ENCODE peak calls at places on chromosomes 7 and 10, in eight cellular contexts. One of them, this sample, is unnamed.

GRCh38 chr7:9863542-9863941 is 1110.1 kb upstream of the PHF14 start:
- DNase-seq in choroid plexus epithelial cell: no peak
- DNase-seq in lower lobe of right lung: no peak
- DNase-seq in lung: no peak
- DNase-seq in fibroblast of the aortic adventitia: no peak
- DNase-seq in gastrocnemius medialis: no peak
- DNase-seq in CD4-positive, alpha-beta T cell: no peak
- DNase-seq in tibial nerve: no peak
- DNase-seq in this sample: no peak

GRCh38 chr10:113047605-113047962 is 97.5 kb downstream of the TCF7L2 start:
- DNase-seq in lower lobe of right lung: no peak
- DNase-seq in CD4-positive, alpha-beta T cell: no peak
- DNase-seq in tibial nerve: no peak
- DNase-seq in gastrocnemius medialis: no peak
- DNase-seq in lung: peak; percentile 53
- DNase-seq in fibroblast of the aortic adventitia: peak; percentile 81
- DNase-seq in choroid plexus epithelial cell: peak; percentile 66
- DNase-seq in this sample: no peak

GRCh38 chr7:139635521-139636240 is 112.2 kb downstream of the CLEC2L start:
- DNase-seq in gastrocnemius medialis: no peak
- DNase-seq in tibial nerve: no peak
- DNase-seq in lower lobe of right lung: no peak
- DNase-seq in lung: no peak
- DNase-seq in choroid plexus epithelial cell: no peak
- DNase-seq in CD4-positive, alpha-beta T cell: peak; percentile 50
- DNase-seq in fibroblast of the aortic adventitia: no peak
- DNase-seq in this sample: no peak

GRCh38 chr7:18496336-18496700 is 769 bp downstream of the HDAC9 start:
- DNase-seq in fibroblast of the aortic adventitia: no peak
- DNase-seq in tibial nerve: no peak
- DNase-seq in gastrocnemius medialis: no peak
- DNase-seq in choroid plexus epithelial cell: peak; percentile 11
- DNase-seq in lung: no peak
- DNase-seq in lower lobe of right lung: no peak
- DNase-seq in CD4-positive, alpha-beta T cell: no peak
- DNase-seq in this sample: no peak

GRCh38 chr10:134743-135600 is at the start of gene ZMYND11:
- DNase-seq in fibroblast of the aortic adventitia: peak; percentile 39
- DNase-seq in gastrocnemius medialis: peak; percentile 59
- DNase-seq in lower lobe of right lung: peak; percentile 76
- DNase-seq in CD4-positive, alpha-beta T cell: peak; percentile 51
- DNase-seq in tibial nerve: peak; percentile 40
- DNase-seq in lung: peak; percentile 65
- DNase-seq in choroid plexus epithelial cell: peak; percentile 64
- DNase-seq in this sample: no peak

GRCh38 chr10:127315888-127316287 is 119.5 kb upstream of the INSYN2A start:
- DNase-seq in fibroblast of the aortic adventitia: no peak
- DNase-seq in tibial nerve: no peak
- DNase-seq in gastrocnemius medialis: no peak
- DNase-seq in CD4-positive, alpha-beta T cell: no peak
- DNase-seq in choroid plexus epithelial cell: no peak
- DNase-seq in lung: no peak
- DNase-seq in lower lobe of right lung: no peak
- DNase-seq in this sample: no peak

GRCh38 chr7:101582971-101583370 is 46.1 kb downstream of the MYL10 start:
- DNase-seq in gastrocnemius medialis: no peak
- DNase-seq in lower lobe of right lung: no peak
- DNase-seq in CD4-positive, alpha-beta T cell: no peak
- DNase-seq in fibroblast of the aortic adventitia: no peak
- DNase-seq in tibial nerve: no peak
- DNase-seq in choroid plexus epithelial cell: no peak
- DNase-seq in lung: no peak
- DNase-seq in this sample: no peak

GRCh38 chr7:2175091-2175490 is 57.7 kb downstream of the MAD1L1 start:
- DNase-seq in tibial nerve: no peak
- DNase-seq in CD4-positive, alpha-beta T cell: no peak
- DNase-seq in gastrocnemius medialis: peak; percentile 61
- DNase-seq in choroid plexus epithelial cell: no peak
- DNase-seq in fibroblast of the aortic adventitia: no peak
- DNase-seq in lung: no peak
- DNase-seq in lower lobe of right lung: no peak
- DNase-seq in this sample: no peak

GRCh38 chr7:55518836-55519235 is 53.5 kb downstream of the VOPP1 start:
- DNase-seq in CD4-positive, alpha-beta T cell: no peak
- DNase-seq in tibial nerve: no peak
- DNase-seq in fibroblast of the aortic adventitia: no peak
- DNase-seq in lower lobe of right lung: no peak
- DNase-seq in choroid plexus epithelial cell: no peak
- DNase-seq in gastrocnemius medialis: no peak
- DNase-seq in lung: no peak
- DNase-seq in this sample: no peak

GRCh38 chr7:55522268-55522902 is 49.9 kb downstream of the VOPP1 start:
- DNase-seq in CD4-positive, alpha-beta T cell: no peak
- DNase-seq in gastrocnemius medialis: peak; percentile 62
- DNase-seq in lower lobe of right lung: no peak
- DNase-seq in lung: no peak
- DNase-seq in choroid plexus epithelial cell: no peak
- DNase-seq in fibroblast of the aortic adventitia: no peak
- DNase-seq in tibial nerve: no peak
- DNase-seq in this sample: no peak

GRCh38 chr7:55523366-55523765 is 48.9 kb downstream of the VOPP1 start:
- DNase-seq in lung: no peak
- DNase-seq in choroid plexus epithelial cell: no peak
- DNase-seq in fibroblast of the aortic adventitia: peak; percentile 38
- DNase-seq in gastrocnemius medialis: no peak
- DNase-seq in CD4-positive, alpha-beta T cell: no peak
- DNase-seq in lower lobe of right lung: no peak
- DNase-seq in tibial nerve: no peak
- DNase-seq in this sample: no peak

GRCh38 chr7:55520426-55521140 is 51.7 kb downstream of the VOPP1 start:
- DNase-seq in tibial nerve: no peak
- DNase-seq in fibroblast of the aortic adventitia: no peak
- DNase-seq in choroid plexus epithelial cell: no peak
- DNase-seq in lung: no peak
- DNase-seq in CD4-positive, alpha-beta T cell: no peak
- DNase-seq in lower lobe of right lung: no peak
- DNase-seq in gastrocnemius medialis: no peak
- DNase-seq in this sample: no peak

GRCh38 chr7:55521543-55522267 is 50.6 kb downstream of the VOPP1 start:
- DNase-seq in gastrocnemius medialis: no peak
- DNase-seq in choroid plexus epithelial cell: no peak
- DNase-seq in lung: no peak
- DNase-seq in tibial nerve: no peak
- DNase-seq in CD4-positive, alpha-beta T cell: no peak
- DNase-seq in fibroblast of the aortic adventitia: no peak
- DNase-seq in lower lobe of right lung: no peak
- DNase-seq in this sample: no peak
- TF ChIP-seq CTCF in gastrocnemius medialis: no peak
- TF ChIP-seq CTCF in choroid plexus epithelial cell: no peak
- TF ChIP-seq CTCF in lung: no peak
- TF ChIP-seq CTCF in tibial nerve: no peak
- TF ChIP-seq CTCF in CD4-positive, alpha-beta T cell: no peak
- TF ChIP-seq CTCF in fibroblast of the aortic adventitia: no peak
- TF ChIP-seq CTCF in lower lobe of right lung: no peak
- TF ChIP-seq CTCF in this sample: no peak

GRCh38 chr7:87505557-87506242 is 30.2 kb upstream of the ABCB4 start:
- DNase-seq in fibroblast of the aortic adventitia: no peak
- DNase-seq in tibial nerve: no peak
- DNase-seq in choroid plexus epithelial cell: no peak
- DNase-seq in CD4-positive, alpha-beta T cell: no peak
- DNase-seq in lung: no peak
- DNase-seq in gastrocnemius medialis: no peak
- DNase-seq in lower lobe of right lung: no peak
- DNase-seq in this sample: no peak

GRCh38 chr7:87510430-87510875 is 35.0 kb upstream of the ABCB4 start:
- DNase-seq in choroid plexus epithelial cell: no peak
- DNase-seq in CD4-positive, alpha-beta T cell: no peak
- DNase-seq in fibroblast of the aortic adventitia: no peak
- DNase-seq in lung: no peak
- DNase-seq in tibial nerve: no peak
- DNase-seq in gastrocnemius medialis: no peak
- DNase-seq in lower lobe of right lung: no peak
- DNase-seq in this sample: no peak

GRCh38 chr7:87506243-87507180 is 31.0 kb upstream of the ABCB4 start:
- DNase-seq in gastrocnemius medialis: no peak
- DNase-seq in lower lobe of right lung: no peak
- DNase-seq in CD4-positive, alpha-beta T cell: no peak
- DNase-seq in tibial nerve: no peak
- DNase-seq in fibroblast of the aortic adventitia: peak; percentile 31
- DNase-seq in choroid plexus epithelial cell: peak; percentile 54
- DNase-seq in lung: no peak
- DNase-seq in this sample: no peak

GRCh38 chr7:87505122-87505521 is 29.6 kb upstream of the ABCB4 start:
- DNase-seq in gastrocnemius medialis: no peak
- DNase-seq in fibroblast of the aortic adventitia: no peak
- DNase-seq in lung: no peak
- DNase-seq in lower lobe of right lung: no peak
- DNase-seq in tibial nerve: no peak
- DNase-seq in CD4-positive, alpha-beta T cell: no peak
- DNase-seq in choroid plexus epithelial cell: no peak
- DNase-seq in this sample: no peak

GRCh38 chr7:87507446-87507845 is 32.0 kb upstream of the ABCB4 start:
- DNase-seq in tibial nerve: no peak
- DNase-seq in lower lobe of right lung: no peak
- DNase-seq in choroid plexus epithelial cell: peak; percentile 5
- DNase-seq in gastrocnemius medialis: no peak
- DNase-seq in lung: no peak
- DNase-seq in fibroblast of the aortic adventitia: no peak
- DNase-seq in CD4-positive, alpha-beta T cell: no peak
- DNase-seq in this sample: no peak
- TF ChIP-seq CTCF in tibial nerve: no peak
- TF ChIP-seq CTCF in lower lobe of right lung: no peak
- TF ChIP-seq CTCF in choroid plexus epithelial cell: peak; percentile 19
- TF ChIP-seq CTCF in gastrocnemius medialis: no peak
- TF ChIP-seq CTCF in lung: no peak
- TF ChIP-seq CTCF in fibroblast of the aortic adventitia: no peak
- TF ChIP-seq CTCF in CD4-positive, alpha-beta T cell: no peak
- TF ChIP-seq CTCF in this sample: no peak

DNA sequence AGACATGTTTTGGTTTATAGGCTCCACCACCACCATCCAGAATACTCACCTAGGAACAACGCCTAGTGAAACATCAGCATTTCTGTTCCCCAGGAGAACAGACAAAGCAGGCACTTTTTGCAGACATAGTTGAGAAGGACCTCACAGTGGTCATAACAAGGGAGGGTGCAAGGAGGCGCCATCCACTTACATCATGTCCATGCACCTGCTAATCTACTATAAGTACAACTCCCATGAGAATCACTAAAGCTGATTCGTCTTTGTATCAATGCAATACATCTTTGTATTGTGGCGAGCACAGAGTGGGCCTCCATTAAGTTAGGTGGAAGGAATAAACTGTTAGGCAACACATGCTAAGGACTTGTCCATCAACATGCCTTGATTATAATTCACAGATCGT is 207.1 kb downstream of the KCNMA1 start:
- DNase-seq in CD4-positive, alpha-beta T cell: no peak
- DNase-seq in fibroblast of the aortic adventitia: no peak
- DNase-seq in tibial nerve: no peak
- DNase-seq in lung: no peak
- DNase-seq in lower lobe of right lung: no peak
- DNase-seq in gastrocnemius medialis: no peak
- DNase-seq in choroid plexus epithelial cell: no peak
- DNase-seq in this sample: no peak
- TF ChIP-seq CTCF in CD4-positive, alpha-beta T cell: no peak
- TF ChIP-seq CTCF in fibroblast of the aortic adventitia: no peak
- TF ChIP-seq CTCF in tibial nerve: no peak
- TF ChIP-seq CTCF in lung: no peak
- TF ChIP-seq CTCF in lower lobe of right lung: no peak
- TF ChIP-seq CTCF in gastrocnemius medialis: no peak
- TF ChIP-seq CTCF in choroid plexus epithelial cell: no peak
- TF ChIP-seq CTCF in this sample: no peak

GRCh38 chr10:25682203-25682950 is 251.7 kb upstream of the MYO3A start:
- DNase-seq in gastrocnemius medialis: peak; percentile 17
- DNase-seq in tibial nerve: no peak
- DNase-seq in choroid plexus epithelial cell: peak; percentile 83
- DNase-seq in fibroblast of the aortic adventitia: peak; percentile 52
- DNase-seq in CD4-positive, alpha-beta T cell: no peak
- DNase-seq in lung: no peak
- DNase-seq in lower lobe of right lung: no peak
- DNase-seq in this sample: no peak
- TF ChIP-seq CTCF in gastrocnemius medialis: no peak
- TF ChIP-seq CTCF in tibial nerve: peak; percentile 19
- TF ChIP-seq CTCF in choroid plexus epithelial cell: peak; percentile 94
- TF ChIP-seq CTCF in fibroblast of the aortic adventitia: peak; percentile 81
- TF ChIP-seq CTCF in CD4-positive, alpha-beta T cell: no peak
- TF ChIP-seq CTCF in lung: no peak
- TF ChIP-seq CTCF in lower lobe of right lung: peak; percentile 18
- TF ChIP-seq CTCF in this sample: no peak

GRCh38 chr7:156654511-156655231 is 14.1 kb downstream of the RNF32 start:
- DNase-seq in lung: no peak
- DNase-seq in lower lobe of right lung: no peak
- DNase-seq in gastrocnemius medialis: no peak
- DNase-seq in fibroblast of the aortic adventitia: no peak
- DNase-seq in CD4-positive, alpha-beta T cell: no peak
- DNase-seq in tibial nerve: no peak
- DNase-seq in choroid plexus epithelial cell: no peak
- DNase-seq in this sample: no peak

GRCh38 chr7:156651472-156651871 is 10.9 kb downstream of the RNF32 start:
- DNase-seq in lower lobe of right lung: no peak
- DNase-seq in choroid plexus epithelial cell: no peak
- DNase-seq in tibial nerve: no peak
- DNase-seq in CD4-positive, alpha-beta T cell: no peak
- DNase-seq in fibroblast of the aortic adventitia: no peak
- DNase-seq in gastrocnemius medialis: no peak
- DNase-seq in lung: no peak
- DNase-seq in this sample: no peak

GRCh38 chr7:156652886-156653568 is 12.5 kb downstream of the RNF32 start:
- DNase-seq in fibroblast of the aortic adventitia: no peak
- DNase-seq in CD4-positive, alpha-beta T cell: no peak
- DNase-seq in lower lobe of right lung: no peak
- DNase-seq in lung: no peak
- DNase-seq in tibial nerve: no peak
- DNase-seq in choroid plexus epithelial cell: no peak
- DNase-seq in gastrocnemius medialis: no peak
- DNase-seq in this sample: no peak

GRCh38 chr7:156655232-156655628 is 14.7 kb downstream of the RNF32 start:
- DNase-seq in tibial nerve: no peak
- DNase-seq in fibroblast of the aortic adventitia: no peak
- DNase-seq in lower lobe of right lung: no peak
- DNase-seq in CD4-positive, alpha-beta T cell: no peak
- DNase-seq in lung: no peak
- DNase-seq in gastrocnemius medialis: no peak
- DNase-seq in choroid plexus epithelial cell: no peak
- DNase-seq in this sample: no peak

GRCh38 chr7:156650042-156650441 is 9.5 kb downstream of the RNF32 start:
- DNase-seq in CD4-positive, alpha-beta T cell: no peak
- DNase-seq in gastrocnemius medialis: no peak
- DNase-seq in lung: no peak
- DNase-seq in fibroblast of the aortic adventitia: no peak
- DNase-seq in tibial nerve: no peak
- DNase-seq in choroid plexus epithelial cell: peak; percentile 26
- DNase-seq in lower lobe of right lung: no peak
- DNase-seq in this sample: no peak
- TF ChIP-seq CTCF in CD4-positive, alpha-beta T cell: no peak
- TF ChIP-seq CTCF in gastrocnemius medialis: no peak
- TF ChIP-seq CTCF in lung: no peak
- TF ChIP-seq CTCF in fibroblast of the aortic adventitia: peak; percentile 31
- TF ChIP-seq CTCF in tibial nerve: no peak
- TF ChIP-seq CTCF in choroid plexus epithelial cell: peak; percentile 55
- TF ChIP-seq CTCF in lower lobe of right lung: peak; percentile 31
- TF ChIP-seq CTCF in this sample: no peak